ENCODE peak calls at places on chromosomes 7 and 10, in four cellular contexts. T is activated CD8-positive, alpha-beta memory T cell treated with anti-CD3 and anti-CD28 coated beads for 48 hours; H is renal cortical epithelial cell; S is NCI-H1436. N is an unnamed sample.

GRCh38 chr7:116122972-116123595 is 87.3 kb upstream of the TES start:
- DNase-seq in T (no peak), S (peak; percentile 0), H (peak; percentile 65), N (no peak)

GRCh38 chr10:71580926-71581325 is 138.7 kb downstream of the C10orf105 start:
- DNase-seq in T (no peak), S (no peak), H (no peak), N (no peak)

GRCh38 chr7:25025218-25025671 is 45.3 kb upstream of the OSBPL3 start:
- DNase-seq in H (peak; percentile 95), T (no peak), S (no peak), N (no peak)

GRCh38 chr7:81638216-81638615 is 131.6 kb downstream of the HGF start:
- DNase-seq in H (no peak), T (no peak), S (no peak), N (no peak)

GRCh38 chr7:22696672-22697071 is 30.3 kb upstream of the IL6 start:
- DNase-seq in S (no peak), H (peak; percentile 44), T (no peak), N (no peak)

GRCh38 chr7:71404701-71405345 is 272.9 kb downstream of the GALNT17 start:
- DNase-seq in H (no peak), T (no peak), S (no peak), N (no peak)

GRCh38 chr7:6654113-6654841 is 17.2 kb downstream of the ZNF316 start:
- DNase-seq in T (no peak), H (no peak), S (no peak), N (no peak)

GRCh38 chr7:98296833-98297232 is 15.3 kb downstream of the BRI3 start:
- DNase-seq in H (no peak), T (no peak), S (no peak), N (no peak)

GRCh38 chr7:98294798-98295382 is 13.4 kb downstream of the BRI3 start:
- DNase-seq in H (peak; percentile 21), T (peak; percentile 20), S (peak; percentile 37), N (no peak)

N was measured in sciatic nerve.